ENCODE peak calls at places on chromosomes 16 and 17, in eight cellular contexts. X is mucosa of gallbladder, Z is caudate nucleus, R is neural crest cell, I is adipocyte, M is kidney glomerular epithelial cell, K is WTC11, U is HuH-7.5. S is an unnamed sample.

GRCh38 chr17:58344791-58345157 is 7.2 kb downstream of the SUPT4H1 start:
- DNase-seq in X (no peak), Z (no peak), R (no peak), I (no peak), M (no peak), K (no peak), U (no peak), S (no peak)

GRCh38 chr16:71340406-71340805 is 18.1 kb upstream of the CALB2 start:
- DNase-seq in X (no peak), Z (no peak), R (no peak), I (no peak), M (no peak), K (no peak), U (no peak), S (no peak)

GRCh38 chr16:79264237-79265104 is 336.1 kb downstream of the MAF start:
- DNase-seq in X (no peak), Z (no peak), R (no peak), I (no peak), M (no peak), K (no peak), U (no peak), S (no peak)

GRCh38 chr17:57541472-57542394 is 203.4 kb downstream of the CCDC182 start:
- DNase-seq in X (peak; percentile 49), Z (no peak), R (no peak), I (no peak), M (no peak), K (no peak), U (peak; percentile 57), S (no peak)

GRCh38 chr16:89010210-89010925 is 33.4 kb upstream of the CBFA2T3 start:
- DNase-seq in X (no peak), Z (no peak), R (no peak), I (no peak), M (no peak), K (no peak), U (no peak), S (no peak)

GRCh38 chr17:16013943-16014407 is 14.4 kb downstream of the TTC19 start:
- DNase-seq in X (no peak), Z (no peak), R (peak; percentile 13), I (peak; percentile 74), M (peak; percentile 74), K (no peak), U (no peak), S (no peak)

GRCh38 chr17:9239821-9240658 is 218.7 kb downstream of the NTN1 start:
- DNase-seq in X (peak; percentile 70), Z (no peak), R (peak; percentile 52), I (peak; percentile 76), M (peak; percentile 25), K (peak; percentile 61), U (no peak), S (no peak)

GRCh38 chr16:27463741-27464662 is 62.0 kb downstream of the IL21R start:
- DNase-seq in X (no peak), Z (no peak), R (no peak), I (no peak), M (no peak), K (no peak), U (no peak), S (no peak)

GRCh38 chr17:7992516-7992915 is 9.9 kb upstream of the GUCY2D start:
- DNase-seq in X (no peak), Z (no peak), R (no peak), I (no peak), M (peak; percentile 41), K (no peak), U (no peak), S (no peak)

GRCh38 chr16:2910441-2910840 is 1.3 kb upstream of the FLYWCH1 start:
- DNase-seq in X (no peak), Z (no peak), R (no peak), I (peak; percentile 60), M (no peak), K (no peak), U (no peak), S (no peak)

GRCh38 chr16:3030872-3031212 is 5.9 kb downstream of the BICDL2 start:
- DNase-seq in X (no peak), Z (no peak), R (no peak), I (no peak), M (no peak), K (no peak), U (no peak), S (no peak)

GRCh38 chr17:3750926-3751325 is 27.2 kb downstream of the HASPIN start:
- DNase-seq in X (no peak), Z (no peak), R (no peak), I (no peak), M (no peak), K (no peak), U (no peak), S (no peak)

GRCh38 chr16:23482778-23483177 is 27.5 kb downstream of the GGA2 start:
- DNase-seq in X (no peak), Z (no peak), R (no peak), I (no peak), M (no peak), K (no peak), U (no peak), S (no peak)

GRCh38 chr17:58703887-58704286 is 11.5 kb downstream of the RAD51C start:
- DNase-seq in X (no peak), Z (no peak), R (no peak), I (no peak), M (no peak), K (no peak), U (no peak), S (no peak)

GRCh38 chr17:51739245-51739886 is 419.1 kb downstream of the CA10 start:
- DNase-seq in X (no peak), Z (no peak), R (no peak), I (no peak), M (no peak), K (no peak), U (no peak), S (no peak)

GRCh38 chr17:38896373-38896954 is 26.6 kb downstream of the LASP1 start:
- DNase-seq in X (no peak), Z (no peak), R (no peak), I (no peak), M (no peak), K (no peak), U (no peak), S (no peak)

GRCh38 chr17:59490259-59490658 is 75.2 kb upstream of the DHX40 start:
- DNase-seq in X (no peak), Z (no peak), R (no peak), I (no peak), M (no peak), K (no peak), U (no peak), S (no peak)

GRCh38 chr17:38327936-38328335 is 15.8 kb downstream of the GPR179 start:
- DNase-seq in X (no peak), Z (no peak), R (no peak), I (no peak), M (no peak), K (no peak), U (no peak), S (no peak)

GRCh38 chr16:10612649-10613179 is 32.3 kb upstream of the EMP2 start:
- DNase-seq in X (no peak), Z (no peak), R (no peak), I (no peak), M (no peak), K (no peak), U (no peak), S (no peak)

GRCh38 chr17:48307814-48308411 is 122.1 kb downstream of the SKAP1 start:
- DNase-seq in X (peak; percentile 60), Z (no peak), R (peak; percentile 43), I (peak; percentile 57), M (peak; percentile 12), K (peak; percentile 59), U (peak; percentile 12), S (peak; percentile 17)